ENCODE peak calls at places on chromosome 14, in five cellular contexts. J is ovary; S is endothelial cell; R is NCI-H1930; M is stimulated activated CD8-positive, alpha-beta memory T cell treated with anti-CD3 and anti-CD28 coated beads, Interleukin-2, amount 100 ng/mL, for 48 hours. B is an unnamed sample.

GRCh38 chr14:39491134-39491541 is 58.9 kb upstream of the FBXO33 start:
- DNase-seq in J (no peak), S (no peak), R (peak), M (no peak), B (peak)

GRCh38 chr14:100842799-100843198 is 16.9 kb downstream of the MEG3 start:
- DNase-seq in J (no peak), S (no peak), R (no peak), M (no peak), B (no peak)

GRCh38 chr14:54487771-54488170 is 1.0 kb downstream of the GMFB start:
- DNase-seq in J (no peak), S (no peak), R (no peak), M (no peak), B (no peak)

GRCh38 chr14:61774861-61775260 is 12.6 kb downstream of the SNAPC1 start:
- DNase-seq in J (no peak), S (no peak), R (no peak), M (no peak), B (no peak)

GRCh38 chr14:33835677-33836076 is 115.2 kb downstream of the EGLN3 start:
- DNase-seq in J (no peak), S (no peak), R (no peak), M (no peak), B (no peak)

GRCh38 chr14:85415015-85415712 is 114.8 kb upstream of the FLRT2 start:
- DNase-seq in J (peak), S (no peak), R (no peak), M (no peak), B (peak)

GRCh38 chr14:27242874-27243273 is 645.0 kb upstream of the NOVA1 start:
- DNase-seq in J (no peak), S (no peak), R (no peak), M (no peak), B (no peak)

GRCh38 chr14:101862711-101863110 is 101.2 kb downstream of the PPP2R5C start:
- DNase-seq in J (no peak), S (no peak), R (no peak), M (no peak), B (no peak)

GRCh38 chr14:71036433-71036832 is 129.2 kb downstream of the PCNX1 start:
- DNase-seq in J (no peak), S (no peak), R (no peak), M (no peak), B (no peak)

GRCh38 chr14:89571502-89571901 is 154.5 kb upstream of the FOXN3 start:
- DNase-seq in J (no peak), S (no peak), R (no peak), M (no peak), B (no peak)

GRCh38 chr14:24673059-24673458 is 39.1 kb upstream of the GZMB start:
- DNase-seq in J (no peak), S (no peak), R (no peak), M (no peak), B (no peak)

GRCh38 chr14:68076451-68076850 is 256.9 kb downstream of the RAD51B start:
- DNase-seq in J (no peak), S (no peak), R (no peak), M (no peak), B (no peak)

GRCh38 chr14:35332517-35333346 is 40.5 kb downstream of the PSMA6 start:
- DNase-seq in J (no peak), S (no peak), R (no peak), M (no peak), B (no peak)

GRCh38 chr14:83071888-83072501 is 1538.3 kb upstream of the SEL1L start:
- DNase-seq in J (no peak), S (peak), R (no peak), M (no peak), B (no peak)

GRCh38 chr14:67411820-67412421 is at the start of gene PLEK2:
- DNase-seq in J (no peak), S (no peak), R (no peak), M (peak), B (no peak)

GRCh38 chr14:59224341-59224740 is 35.9 kb downstream of the DAAM1 start:
- DNase-seq in J (no peak), S (no peak), R (no peak), M (no peak), B (no peak)

GRCh38 chr14:105413542-105413886 is 6.1 kb upstream of the MTA1 start:
- DNase-seq in J (no peak), S (no peak), R (no peak), M (no peak), B (no peak)

GRCh38 chr14:30272848-30273563 is 286.0 kb upstream of the G2E3 start:
- DNase-seq in J (no peak), S (no peak), R (peak), M (no peak), B (no peak)

GRCh38 chr14:42222924-42223471 is 616.3 kb downstream of the LRFN5 start:
- DNase-seq in J (no peak), S (no peak), R (no peak), M (no peak), B (no peak)

GRCh38 chr14:95524706-95525512 is 8.5 kb upstream of the SYNE3 start:
- DNase-seq in J (no peak), S (no peak), R (peak), M (no peak), B (no peak)

GRCh38 chr14:92747701-92748258 is 647 bp downstream of the LGMN start:
- DNase-seq in J (peak), S (no peak), R (no peak), M (no peak), B (no peak)